ENCODE peak calls at places on chromosome 6, in four cellular contexts. O, H, F and P are unnamed samples.
A peak's percentile ranks its signal among the peaks of the same experiment; 100 is the strongest.

GRCh38 chr6:2883673-2884072 is 19.4 kb downstream of the SERPINB9 start:
- DNase-seq in O (no peak), H (no peak), F (no peak), P (no peak)

GRCh38 chr6:30557683-30557981 is 537 bp downstream of the PRR3 start:
- DNase-seq in O (no peak), H (no peak), F (no peak), P (no peak)

GRCh38 chr6:142222022-142222421 is 75.0 kb downstream of the VTA1 start:
- DNase-seq in O (no peak), H (no peak), F (no peak), P (no peak)

GRCh38 chr6:158763440-158764187 is 55.6 kb downstream of the EZR start:
- DNase-seq in O (no peak), H (no peak), F (no peak), P (no peak)

GRCh38 chr6:85747654-85748053 is 105.0 kb upstream of the SYNCRIP start:
- DNase-seq in O (peak; percentile 14), H (no peak), F (no peak), P (no peak)

GRCh38 chr6:21666788-21667681 is 73.5 kb downstream of the SOX4 start:
- DNase-seq in O (no peak), H (no peak), F (no peak), P (no peak)

GRCh38 chr6:10310826-10311225 is 104.0 kb downstream of the TFAP2A start:
- DNase-seq in O (no peak), H (no peak), F (no peak), P (peak; percentile 38)

GRCh38 chr6:170233304-170234205 is 57.3 kb downstream of the DLL1 start:
- DNase-seq in O (no peak), H (no peak), F (peak; percentile 18), P (no peak)

GRCh38 chr6:31005249-31006020 is 4.8 kb upstream of the MUC22 start:
- DNase-seq in O (no peak), H (no peak), F (peak; percentile 47), P (no peak)

GRCh38 chr6:154515808-154516207 is 5.3 kb upstream of the CNKSR3 start:
- DNase-seq in O (no peak), H (no peak), F (no peak), P (no peak)
- H3K4me3 ChIP-seq in O (no peak overlapping the region), H (no peak overlapping the region), F (peak overlapping the region; percentile 18), P (no peak overlapping the region)

DNA sequence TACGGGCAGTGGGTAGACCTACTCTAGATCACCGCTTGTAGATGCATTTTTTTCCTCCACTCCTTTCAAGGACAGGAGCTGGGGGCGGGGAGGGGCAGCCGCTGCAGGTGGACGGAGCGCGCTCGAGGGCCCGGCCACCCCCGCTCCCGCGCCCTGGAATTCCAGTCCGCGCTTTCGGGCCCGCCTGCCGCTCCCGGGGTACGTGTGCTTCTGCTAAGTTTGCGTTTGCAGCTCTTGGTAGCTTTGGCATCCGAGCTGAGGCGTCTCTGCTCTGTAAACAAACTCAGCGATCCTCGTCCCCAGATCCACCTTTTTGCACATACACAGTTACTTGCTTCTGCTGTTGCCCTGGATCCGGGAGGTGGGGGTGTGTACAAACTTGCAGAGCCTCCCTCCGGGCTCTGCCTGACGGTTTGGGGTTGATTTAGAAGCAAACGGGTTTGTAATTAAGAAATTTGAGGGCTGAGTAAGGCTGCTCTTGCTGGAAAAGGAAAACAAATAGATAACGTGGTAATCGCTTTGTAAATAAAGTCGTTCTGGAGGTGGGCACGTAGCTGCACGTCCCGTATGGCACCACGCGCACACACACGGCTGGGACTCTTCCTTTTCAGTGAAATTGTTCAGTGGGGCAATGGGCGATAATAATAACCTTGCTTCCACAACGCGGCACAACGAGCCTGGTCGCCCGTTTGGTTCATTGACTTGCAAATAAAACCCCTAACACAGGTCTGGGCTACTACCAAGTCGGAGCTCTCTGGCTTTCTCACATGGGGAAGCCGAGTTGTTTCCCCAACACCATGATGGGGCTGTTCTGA is 998 bp upstream of the CITED2 start:
- DNase-seq in O (peak; percentile 93), H (peak; percentile 83), F (peak; percentile 90), P (peak; percentile 95)
- TF ChIP-seq POLR2A in O (no peak), H (peak; percentile 52), F (no peak), P (no peak)

GRCh38 chr6:122726649-122727048 is 52.9 kb upstream of the FABP7 start:
- DNase-seq in O (peak; percentile 15), H (no peak), F (no peak), P (no peak)
- TF ChIP-seq CTCF in O (peak; percentile 38), H (no peak), F (no peak), P (no peak)

GRCh38 chr6:32254761-32255211 is 30.9 kb upstream of the NOTCH4 start:
- DNase-seq in O (no peak), H (no peak), F (no peak), P (no peak)

GRCh38 chr6:32252326-32253009 is 28.6 kb upstream of the NOTCH4 start:
- DNase-seq in O (no peak), H (no peak), F (no peak), P (no peak)

DNA sequence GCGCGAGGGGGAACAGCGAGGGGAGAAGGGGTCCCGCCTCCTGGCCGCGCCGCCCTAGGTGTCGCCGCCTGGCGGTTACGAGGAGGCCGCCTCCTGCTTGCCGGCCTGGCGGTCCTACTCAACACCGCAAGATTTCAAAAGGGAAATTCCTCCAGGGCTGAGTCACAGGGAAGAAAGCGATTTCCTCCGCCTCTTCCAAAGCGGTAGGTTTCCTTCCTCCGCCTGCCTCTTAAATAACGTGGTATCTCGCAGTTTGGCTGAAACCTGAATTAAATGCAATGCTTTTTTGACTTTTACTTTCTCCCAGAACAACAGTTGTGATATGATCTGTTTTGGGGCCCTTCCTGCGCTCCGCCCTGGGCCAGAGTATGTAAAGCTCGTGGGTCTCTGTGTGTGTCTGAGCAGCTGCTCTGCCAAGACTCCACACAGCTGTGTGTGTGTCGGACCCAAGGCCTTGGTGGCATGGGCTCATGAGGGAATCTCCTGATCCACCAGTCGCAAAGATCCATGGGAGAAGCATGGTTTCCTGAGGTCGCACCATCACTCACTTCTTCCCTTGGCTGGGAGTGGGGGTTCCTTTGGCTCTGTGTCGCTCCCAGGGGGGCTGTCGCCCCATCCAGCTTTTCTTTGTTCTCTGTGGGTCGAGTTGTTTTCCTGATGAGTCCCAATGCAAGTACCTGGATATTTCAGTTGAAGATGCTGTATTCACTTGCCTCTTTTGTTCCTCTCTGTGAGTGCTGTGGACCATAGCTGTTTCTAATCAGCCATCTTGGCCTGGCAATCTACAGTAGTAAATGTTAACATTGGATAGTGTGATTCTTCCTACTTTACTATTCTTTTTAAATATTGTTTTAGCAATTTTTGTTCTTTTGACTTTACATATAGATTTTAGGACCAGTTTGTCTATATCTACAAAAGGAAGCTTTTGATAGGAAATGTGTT is 31.6 kb upstream of the NOTCH4 start:
- DNase-seq in O (peak; percentile 82), H (peak; percentile 56), F (peak; percentile 71), P (peak; percentile 61)
- H3K4me3 ChIP-seq in O (peak overlapping the region; percentile 11), H (peak overlapping the region; percentile 22), F (peak overlapping the region; percentile 43), P (no peak overlapping the region)

GRCh38 chr6:166341464-166341863 is 881 bp downstream of the SFT2D1 start:
- DNase-seq in O (no peak), H (no peak), F (no peak), P (no peak)

GRCh38 chr6:166341915-166342292 is 441 bp downstream of the SFT2D1 start:
- DNase-seq in O (no peak), H (no peak), F (no peak), P (no peak)

GRCh38 chr6:166343157-166343502 is 785 bp upstream of the SFT2D1 start:
- DNase-seq in O (no peak), H (no peak), F (no peak), P (no peak)

GRCh38 chr6:166344240-166344639 is 1.9 kb upstream of the SFT2D1 start:
- DNase-seq in O (no peak), H (no peak), F (no peak), P (no peak)

DNA sequence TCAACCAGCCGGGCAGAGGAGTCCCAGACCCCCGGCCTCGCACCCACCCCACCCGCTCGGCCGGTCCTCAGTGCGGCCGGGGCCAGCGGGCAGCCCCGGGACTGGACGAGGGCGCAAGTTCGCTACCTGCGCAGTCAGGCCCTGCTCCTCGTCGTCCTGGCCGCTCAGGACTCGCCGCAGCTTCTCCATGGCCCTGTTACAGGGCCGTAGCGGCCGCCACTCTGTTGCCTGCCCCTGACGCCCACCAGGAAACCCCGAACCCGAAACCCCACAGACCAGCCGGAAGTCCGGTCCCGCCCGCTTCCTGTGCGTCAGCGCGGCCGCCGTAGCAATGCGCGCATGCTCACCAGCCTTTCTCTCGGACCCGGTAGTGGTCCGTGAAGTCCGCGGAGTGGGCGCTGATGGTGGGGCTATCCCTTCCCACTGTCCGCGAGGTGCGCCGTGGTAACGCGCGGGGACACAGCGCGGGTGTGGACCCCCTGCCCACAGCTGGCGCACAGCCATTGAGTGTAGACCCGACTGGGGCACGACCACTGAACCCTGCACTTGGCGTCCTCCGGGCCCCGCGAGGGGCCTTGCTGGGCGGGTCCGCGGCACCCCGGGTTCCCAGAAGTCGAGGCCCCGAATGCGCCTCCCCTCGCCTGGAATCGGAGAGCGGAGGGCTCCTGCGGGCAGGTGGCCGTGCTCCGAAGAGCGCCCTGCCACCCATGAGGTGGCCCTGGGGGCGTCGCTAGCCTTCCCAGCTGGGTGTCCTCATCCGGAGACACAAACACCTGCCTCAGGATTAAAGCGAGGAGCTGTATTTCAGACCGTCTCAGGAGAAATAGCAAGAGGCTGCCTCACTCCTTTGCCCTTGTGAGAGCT is at the start of gene SFT2D1:
- DNase-seq in O (peak; percentile 79), H (peak; percentile 67), F (peak; percentile 90), P (peak; percentile 77)
- TF ChIP-seq POLR2A in O (peak; percentile 89), H (peak; percentile 91), F (peak; percentile 51), P (peak; percentile 76)

GRCh38 chr6:65780691-65781090 is 73.7 kb upstream of the EYS start:
- DNase-seq in O (no peak), H (no peak), F (no peak), P (no peak)

GRCh38 chr6:65771946-65772345 is 64.9 kb upstream of the EYS start:
- DNase-seq in O (no peak), H (no peak), F (no peak), P (no peak)

GRCh38 chr6:65776332-65776731 is 69.3 kb upstream of the EYS start:
- DNase-seq in O (peak; percentile 7), H (no peak), F (no peak), P (no peak)
- TF ChIP-seq CTCF in O (no peak), H (no peak), F (no peak), P (no peak)

DNA sequence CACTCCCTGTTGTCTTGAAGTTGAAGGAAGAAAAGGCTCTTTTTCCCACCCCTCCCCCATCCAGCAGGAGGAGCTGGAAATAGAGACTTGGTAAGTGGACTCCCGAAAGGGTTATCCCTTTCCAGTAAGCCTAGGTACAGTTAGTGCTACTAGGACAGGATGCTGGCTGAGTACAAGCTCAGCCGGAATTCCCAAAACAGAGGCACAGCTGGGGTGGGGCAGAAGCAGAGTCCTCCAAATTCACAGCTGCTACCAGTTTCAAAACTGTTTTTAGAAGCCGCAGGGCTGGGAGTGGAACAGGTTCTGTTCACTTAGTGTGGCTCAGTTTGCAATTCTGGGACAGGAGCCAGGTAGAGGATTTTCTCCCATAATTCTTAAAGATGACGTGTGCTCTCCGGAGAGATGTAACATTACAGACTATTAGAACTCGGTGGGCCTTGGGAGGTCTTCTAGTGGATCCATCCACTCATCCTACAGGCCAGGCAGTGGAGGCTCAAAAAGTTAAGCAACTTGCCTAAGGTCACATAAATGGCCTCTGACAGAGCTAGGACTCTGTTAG is 19.0 kb upstream of the UTRN start:
- DNase-seq in O (peak; percentile 83), H (peak; percentile 47), F (peak; percentile 86), P (peak; percentile 92)
- H3K4me3 ChIP-seq in O (peak overlapping the region; percentile 8), H (no peak overlapping the region), F (peak overlapping the region; percentile 24), P (no peak overlapping the region)